ENCODE peak calls at places on chromosomes 12 and 14, in six cellular contexts. One of them, this sample, is unnamed.

GRCh38 chr14:81765654-81766275 is 232.1 kb upstream of the SEL1L start:
- DNase-seq in choroid plexus epithelial cell: no peak
- DNase-seq in endothelial cell: no peak
- DNase-seq in pancreas: no peak
- DNase-seq in stomach: no peak
- DNase-seq in astrocyte: no peak
- DNase-seq in this sample: no peak

GRCh38 chr14:96085369-96085768 is 46.2 kb downstream of the C14orf132 start:
- DNase-seq in astrocyte: peak
- DNase-seq in endothelial cell: no peak
- DNase-seq in pancreas: no peak
- DNase-seq in stomach: no peak
- DNase-seq in choroid plexus epithelial cell: no peak
- DNase-seq in this sample: no peak

GRCh38 chr12:6438345-6438744 is 6.4 kb upstream of the CD27 start:
- DNase-seq in stomach: no peak
- DNase-seq in astrocyte: no peak
- DNase-seq in endothelial cell: no peak
- DNase-seq in pancreas: no peak
- DNase-seq in choroid plexus epithelial cell: no peak
- DNase-seq in this sample: no peak

GRCh38 chr12:123984903-123985302 is 11.9 kb downstream of the ZNF664 start:
- DNase-seq in choroid plexus epithelial cell: no peak
- DNase-seq in stomach: no peak
- DNase-seq in astrocyte: no peak
- DNase-seq in endothelial cell: no peak
- DNase-seq in pancreas: no peak
- DNase-seq in this sample: no peak

GRCh38 chr12:96578526-96579125 is 89.2 kb downstream of the CFAP54 start:
- DNase-seq in pancreas: no peak
- DNase-seq in stomach: no peak
- DNase-seq in astrocyte: peak
- DNase-seq in choroid plexus epithelial cell: peak
- DNase-seq in endothelial cell: no peak
- DNase-seq in this sample: peak

GRCh38 chr12:6272300-6273208 is 37.9 kb upstream of the PLEKHG6 start:
- DNase-seq in stomach: peak
- DNase-seq in endothelial cell: no peak
- DNase-seq in pancreas: no peak
- DNase-seq in astrocyte: peak
- DNase-seq in choroid plexus epithelial cell: no peak
- DNase-seq in this sample: no peak

GRCh38 chr12:125902991-125903390 is 837.8 kb downstream of the AACS start:
- DNase-seq in stomach: no peak
- DNase-seq in endothelial cell: no peak
- DNase-seq in pancreas: no peak
- DNase-seq in choroid plexus epithelial cell: no peak
- DNase-seq in astrocyte: no peak
- DNase-seq in this sample: no peak

GRCh38 chr14:104503691-104504090 is 75.9 kb upstream of the C14orf180 start:
- DNase-seq in choroid plexus epithelial cell: no peak
- DNase-seq in endothelial cell: no peak
- DNase-seq in astrocyte: no peak
- DNase-seq in stomach: no peak
- DNase-seq in pancreas: no peak
- DNase-seq in this sample: no peak

GRCh38 chr14:55416866-55417265 is 5.2 kb upstream of the ATG14 start:
- DNase-seq in endothelial cell: peak
- DNase-seq in astrocyte: no peak
- DNase-seq in pancreas: no peak
- DNase-seq in stomach: no peak
- DNase-seq in choroid plexus epithelial cell: peak
- DNase-seq in this sample: peak

GRCh38 chr14:54219281-54220121 is 177.3 kb upstream of the CDKN3 start:
- DNase-seq in pancreas: no peak
- DNase-seq in endothelial cell: peak
- DNase-seq in astrocyte: no peak
- DNase-seq in stomach: no peak
- DNase-seq in choroid plexus epithelial cell: no peak
- DNase-seq in this sample: peak

GRCh38 chr12:10205251-10205807 is 7.3 kb upstream of the GABARAPL1 start:
- DNase-seq in stomach: no peak
- DNase-seq in endothelial cell: no peak
- DNase-seq in pancreas: no peak
- DNase-seq in astrocyte: peak
- DNase-seq in choroid plexus epithelial cell: peak
- DNase-seq in this sample: no peak

GRCh38 chr12:57782608-57783465 is at the start of gene TSFM:
- DNase-seq in choroid plexus epithelial cell: peak
- DNase-seq in pancreas: peak
- DNase-seq in stomach: peak
- DNase-seq in endothelial cell: peak
- DNase-seq in astrocyte: peak
- DNase-seq in this sample: peak

GRCh38 chr12:85681333-85681732 is 154.9 kb downstream of the RASSF9 start:
- DNase-seq in pancreas: no peak
- DNase-seq in endothelial cell: no peak
- DNase-seq in astrocyte: no peak
- DNase-seq in choroid plexus epithelial cell: no peak
- DNase-seq in stomach: no peak
- DNase-seq in this sample: no peak

GRCh38 chr14:51922624-51923023 is 62.2 kb downstream of the GNG2 start:
- DNase-seq in stomach: no peak
- DNase-seq in pancreas: no peak
- DNase-seq in astrocyte: peak
- DNase-seq in endothelial cell: peak
- DNase-seq in choroid plexus epithelial cell: peak
- DNase-seq in this sample: peak

GRCh38 chr12:109393437-109394345 is 46.0 kb downstream of the MYO1H start:
- DNase-seq in choroid plexus epithelial cell: peak
- DNase-seq in pancreas: no peak
- DNase-seq in endothelial cell: peak
- DNase-seq in stomach: peak
- DNase-seq in astrocyte: peak
- DNase-seq in this sample: peak

GRCh38 chr14:89288114-89288513 is 128.9 kb downstream of the FOXN3 start:
- DNase-seq in choroid plexus epithelial cell: no peak
- DNase-seq in astrocyte: no peak
- DNase-seq in stomach: no peak
- DNase-seq in endothelial cell: no peak
- DNase-seq in pancreas: no peak
- DNase-seq in this sample: no peak

GRCh38 chr12:80190001-80190400 is 90.7 kb downstream of the OTOGL start:
- DNase-seq in choroid plexus epithelial cell: peak
- DNase-seq in astrocyte: no peak
- DNase-seq in stomach: no peak
- DNase-seq in pancreas: no peak
- DNase-seq in endothelial cell: no peak
- DNase-seq in this sample: no peak

GRCh38 chr12:132300789-132301722 is 28.3 kb downstream of the GALNT9 start:
- DNase-seq in choroid plexus epithelial cell: no peak
- DNase-seq in endothelial cell: no peak
- DNase-seq in stomach: no peak
- DNase-seq in pancreas: peak
- DNase-seq in astrocyte: no peak
- DNase-seq in this sample: no peak

GRCh38 chr12:6765048-6765633 is 1.0 kb upstream of the PTMS start:
- DNase-seq in choroid plexus epithelial cell: no peak
- DNase-seq in stomach: no peak
- DNase-seq in pancreas: no peak
- DNase-seq in astrocyte: no peak
- DNase-seq in endothelial cell: no peak
- DNase-seq in this sample: no peak

GRCh38 chr12:108675792-108676191 is 42.1 kb upstream of the SELPLG start:
- DNase-seq in choroid plexus epithelial cell: no peak
- DNase-seq in stomach: no peak
- DNase-seq in pancreas: no peak
- DNase-seq in endothelial cell: no peak
- DNase-seq in astrocyte: no peak
- DNase-seq in this sample: no peak

GRCh38 chr12:105846331-105846730 is 292.4 kb downstream of the NUAK1 start:
- DNase-seq in astrocyte: no peak
- DNase-seq in endothelial cell: no peak
- DNase-seq in choroid plexus epithelial cell: no peak
- DNase-seq in stomach: no peak
- DNase-seq in pancreas: no peak
- DNase-seq in this sample: no peak

GRCh38 chr14:93317836-93318807 is 14.7 kb downstream of the BTBD7 start:
- DNase-seq in astrocyte: peak
- DNase-seq in stomach: no peak
- DNase-seq in choroid plexus epithelial cell: peak
- DNase-seq in pancreas: no peak
- DNase-seq in endothelial cell: no peak
- DNase-seq in this sample: no peak

GRCh38 chr12:84676787-84677186 is 235.8 kb downstream of the SLC6A15 start:
- DNase-seq in stomach: no peak
- DNase-seq in endothelial cell: no peak
- DNase-seq in astrocyte: no peak
- DNase-seq in pancreas: no peak
- DNase-seq in choroid plexus epithelial cell: no peak
- DNase-seq in this sample: no peak

GRCh38 chr12:3538691-3539030 is 47.7 kb downstream of the PRMT8 start:
- DNase-seq in astrocyte: no peak
- DNase-seq in stomach: no peak
- DNase-seq in endothelial cell: no peak
- DNase-seq in pancreas: no peak
- DNase-seq in choroid plexus epithelial cell: no peak
- DNase-seq in this sample: no peak

GRCh38 chr14:92425101-92425500 is 88.5 kb upstream of the RIN3 start:
- DNase-seq in astrocyte: peak
- DNase-seq in stomach: no peak
- DNase-seq in pancreas: no peak
- DNase-seq in endothelial cell: no peak
- DNase-seq in choroid plexus epithelial cell: peak
- DNase-seq in this sample: no peak

GRCh38 chr12:131938082-131938481 is 9.0 kb downstream of the PUS1 start:
- DNase-seq in stomach: no peak
- DNase-seq in choroid plexus epithelial cell: no peak
- DNase-seq in pancreas: no peak
- DNase-seq in endothelial cell: no peak
- DNase-seq in astrocyte: no peak
- DNase-seq in this sample: no peak

GRCh38 chr14:67426983-67427601 is 15.1 kb upstream of the PLEK2 start:
- DNase-seq in pancreas: peak
- DNase-seq in endothelial cell: peak
- DNase-seq in astrocyte: peak
- DNase-seq in stomach: peak
- DNase-seq in choroid plexus epithelial cell: peak
- DNase-seq in this sample: peak
- TF ChIP-seq CTCF in pancreas: peak
- TF ChIP-seq CTCF in endothelial cell: peak
- TF ChIP-seq CTCF in astrocyte: peak
- TF ChIP-seq CTCF in stomach: peak
- TF ChIP-seq CTCF in choroid plexus epithelial cell: peak
- TF ChIP-seq CTCF in this sample: peak

DNA sequence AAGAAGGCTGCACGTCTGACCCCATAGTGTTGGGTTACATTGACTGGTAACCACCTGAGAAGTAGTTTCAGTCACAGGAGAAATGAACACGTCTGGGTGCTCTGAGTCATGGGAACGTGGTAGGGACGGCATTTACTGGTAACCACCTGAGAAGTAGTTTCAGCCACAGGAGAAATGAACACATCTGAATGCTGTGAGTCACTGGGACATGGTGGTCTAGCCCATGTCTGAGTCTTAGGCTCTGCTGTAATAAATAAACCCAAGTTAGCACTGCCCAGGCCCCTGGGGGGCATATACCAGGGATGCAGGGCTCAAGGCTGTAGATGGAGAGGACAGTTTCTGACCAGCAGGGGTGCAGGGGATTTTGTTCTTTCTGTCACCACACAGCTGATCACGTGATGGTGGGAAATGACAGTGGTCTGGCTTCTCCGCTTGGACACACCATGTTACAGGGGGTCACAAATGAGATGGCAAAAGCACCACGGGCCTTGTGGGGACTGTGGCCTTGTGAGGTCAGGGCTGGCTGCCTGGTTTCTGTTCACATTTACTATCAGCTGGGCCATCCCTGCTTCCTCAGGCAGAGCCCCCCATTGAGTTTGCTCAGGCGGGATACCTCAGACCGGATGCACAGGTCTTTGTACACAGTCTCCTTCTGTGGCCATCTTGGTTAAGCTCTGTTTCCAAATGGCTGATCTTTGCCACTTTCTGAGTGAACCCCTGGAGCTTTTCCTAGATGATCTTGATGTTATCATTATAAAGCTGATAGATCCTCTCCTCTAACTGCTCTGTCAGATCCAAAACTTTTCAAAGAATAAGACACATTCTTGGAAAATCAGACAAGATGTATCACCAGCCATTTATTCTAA is 9.8 kb upstream of the C12orf42 start:
- DNase-seq in pancreas: no peak
- DNase-seq in choroid plexus epithelial cell: no peak
- DNase-seq in stomach: no peak
- DNase-seq in endothelial cell: no peak
- DNase-seq in astrocyte: no peak
- DNase-seq in this sample: no peak
- TF ChIP-seq CTCF in pancreas: no peak
- TF ChIP-seq CTCF in choroid plexus epithelial cell: no peak
- TF ChIP-seq CTCF in stomach: no peak
- TF ChIP-seq CTCF in endothelial cell: no peak
- TF ChIP-seq CTCF in astrocyte: no peak
- TF ChIP-seq CTCF in this sample: no peak

DNA sequence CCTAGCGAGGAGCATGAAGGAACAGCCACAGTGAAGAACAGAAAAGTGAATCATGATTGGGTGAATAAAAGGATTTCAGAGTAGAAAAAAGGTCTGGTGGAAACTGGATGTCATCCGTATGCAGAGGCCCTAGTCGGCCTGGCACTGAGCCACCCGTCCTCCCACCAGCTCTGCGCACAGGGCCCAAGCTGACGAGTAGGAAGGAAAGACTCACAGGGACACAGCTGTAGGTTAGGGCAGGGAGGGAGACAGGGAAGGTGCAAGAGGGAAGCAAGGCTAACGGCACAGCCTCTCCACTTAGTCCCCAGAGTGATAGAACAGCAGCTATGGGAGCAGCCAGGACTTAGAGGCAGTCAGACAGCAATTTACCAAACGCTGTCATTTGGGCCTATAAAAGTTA is 112.6 kb downstream of the KCNK10 start:
- DNase-seq in choroid plexus epithelial cell: no peak
- DNase-seq in stomach: no peak
- DNase-seq in endothelial cell: no peak
- DNase-seq in astrocyte: no peak
- DNase-seq in pancreas: no peak
- DNase-seq in this sample: no peak
- TF ChIP-seq CTCF in choroid plexus epithelial cell: no peak
- TF ChIP-seq CTCF in stomach: no peak
- TF ChIP-seq CTCF in endothelial cell: no peak
- TF ChIP-seq CTCF in astrocyte: no peak
- TF ChIP-seq CTCF in pancreas: no peak
- TF ChIP-seq CTCF in this sample: no peak

DNA sequence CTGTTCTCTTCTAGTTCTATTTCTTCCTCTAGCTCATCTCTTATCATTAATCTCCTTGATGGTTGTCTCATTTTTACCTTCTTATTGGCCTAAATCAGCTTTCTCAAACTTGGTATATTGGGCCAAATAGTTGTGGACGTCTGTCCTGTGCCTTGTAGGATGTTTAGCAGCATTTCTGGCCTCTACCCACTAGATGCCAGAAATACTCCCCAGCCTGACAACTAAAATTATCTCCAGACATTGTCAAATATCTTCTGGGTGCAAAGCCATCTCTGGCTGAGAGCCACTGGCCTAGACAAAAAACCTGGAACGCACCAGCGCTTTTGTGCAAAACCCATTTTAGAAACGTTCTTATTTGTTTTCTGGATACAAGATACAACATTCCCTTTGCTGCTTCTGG is 38.8 kb upstream of the LRRC10 start:
- DNase-seq in choroid plexus epithelial cell: no peak
- DNase-seq in endothelial cell: no peak
- DNase-seq in pancreas: no peak
- DNase-seq in stomach: no peak
- DNase-seq in astrocyte: no peak
- DNase-seq in this sample: no peak
- TF ChIP-seq CTCF in choroid plexus epithelial cell: peak
- TF ChIP-seq CTCF in endothelial cell: no peak
- TF ChIP-seq CTCF in pancreas: no peak
- TF ChIP-seq CTCF in stomach: no peak
- TF ChIP-seq CTCF in astrocyte: no peak
- TF ChIP-seq CTCF in this sample: no peak

This sample was measured in nephron progenitor cell.